ENCODE peak calls at places on chromosomes 12 and 14, in eight cellular contexts. One of them, this sample, is unnamed. For H3K27me3, the result is how much of the 10 kb centered on the place peaks cover.

GRCh38 chr12:99135376-99135775 is 490.3 kb downstream of the APAF1 start:
- DNase-seq in sigmoid colon: no peak
- DNase-seq in iPS DF 6.9: no peak
- DNase-seq in AG04450: no peak
- DNase-seq in adipocyte: no peak
- DNase-seq in CD8-positive, alpha-beta T cell: no peak
- DNase-seq in MG63: no peak
- DNase-seq in lower lobe of right lung: no peak
- DNase-seq in this sample: no peak

GRCh38 chr12:8692573-8692972 is 5.2 kb upstream of the RIMKLB start:
- DNase-seq in MG63: no peak
- DNase-seq in adipocyte: peak
- DNase-seq in sigmoid colon: peak
- DNase-seq in AG04450: no peak
- DNase-seq in lower lobe of right lung: no peak
- DNase-seq in CD8-positive, alpha-beta T cell: no peak
- DNase-seq in iPS DF 6.9: no peak
- DNase-seq in this sample: no peak

GRCh38 chr12:59583003-59583712 is 12.7 kb upstream of the SLC16A7 start:
- DNase-seq in lower lobe of right lung: no peak
- DNase-seq in sigmoid colon: no peak
- DNase-seq in iPS DF 6.9: no peak
- DNase-seq in MG63: no peak
- DNase-seq in adipocyte: no peak
- DNase-seq in CD8-positive, alpha-beta T cell: no peak
- DNase-seq in AG04450: no peak
- DNase-seq in this sample: no peak

GRCh38 chr14:96748371-96748770 is 48.8 kb upstream of the VRK1 start:
- DNase-seq in MG63: no peak
- DNase-seq in lower lobe of right lung: no peak
- DNase-seq in CD8-positive, alpha-beta T cell: no peak
- DNase-seq in AG04450: no peak
- DNase-seq in sigmoid colon: peak
- DNase-seq in iPS DF 6.9: no peak
- DNase-seq in adipocyte: no peak
- DNase-seq in this sample: no peak

GRCh38 chr12:65155784-65156183 is 13.6 kb upstream of the LEMD3 start:
- DNase-seq in CD8-positive, alpha-beta T cell: no peak
- DNase-seq in lower lobe of right lung: no peak
- DNase-seq in sigmoid colon: no peak
- DNase-seq in AG04450: no peak
- DNase-seq in adipocyte: no peak
- DNase-seq in iPS DF 6.9: no peak
- DNase-seq in MG63: no peak
- DNase-seq in this sample: no peak

GRCh38 chr14:22685467-22685866 is 41.3 kb upstream of the OR6J1 start:
- DNase-seq in sigmoid colon: no peak
- DNase-seq in AG04450: no peak
- DNase-seq in lower lobe of right lung: no peak
- DNase-seq in MG63: no peak
- DNase-seq in iPS DF 6.9: no peak
- DNase-seq in adipocyte: no peak
- DNase-seq in CD8-positive, alpha-beta T cell: no peak
- DNase-seq in this sample: no peak

GRCh38 chr14:99726538-99727095 is 42.5 kb downstream of the CYP46A1 start:
- DNase-seq in adipocyte: no peak
- DNase-seq in iPS DF 6.9: no peak
- DNase-seq in sigmoid colon: peak
- DNase-seq in AG04450: no peak
- DNase-seq in lower lobe of right lung: peak
- DNase-seq in CD8-positive, alpha-beta T cell: no peak
- DNase-seq in MG63: no peak
- DNase-seq in this sample: no peak

GRCh38 chr12:138898-139534 is 72.4 kb downstream of the IQSEC3 start:
- DNase-seq in sigmoid colon: no peak
- DNase-seq in AG04450: no peak
- DNase-seq in MG63: no peak
- DNase-seq in iPS DF 6.9: no peak
- DNase-seq in lower lobe of right lung: peak
- DNase-seq in adipocyte: no peak
- DNase-seq in CD8-positive, alpha-beta T cell: no peak
- DNase-seq in this sample: no peak

GRCh38 chr12:16949351-16949750 is 343.4 kb upstream of the LMO3 start:
- DNase-seq in adipocyte: no peak
- DNase-seq in AG04450: no peak
- DNase-seq in iPS DF 6.9: no peak
- DNase-seq in sigmoid colon: no peak
- DNase-seq in CD8-positive, alpha-beta T cell: no peak
- DNase-seq in lower lobe of right lung: no peak
- DNase-seq in MG63: no peak
- DNase-seq in this sample: no peak

GRCh38 chr12:1130164-1130563 is 139.1 kb downstream of the ERC1 start:
- DNase-seq in iPS DF 6.9: no peak
- DNase-seq in adipocyte: no peak
- DNase-seq in CD8-positive, alpha-beta T cell: no peak
- DNase-seq in sigmoid colon: no peak
- DNase-seq in MG63: peak
- DNase-seq in lower lobe of right lung: no peak
- DNase-seq in AG04450: no peak
- DNase-seq in this sample: no peak

GRCh38 chr14:33791971-33792370 is 158.9 kb downstream of the EGLN3 start:
- DNase-seq in lower lobe of right lung: no peak
- DNase-seq in adipocyte: no peak
- DNase-seq in MG63: no peak
- DNase-seq in CD8-positive, alpha-beta T cell: no peak
- DNase-seq in iPS DF 6.9: no peak
- DNase-seq in sigmoid colon: no peak
- DNase-seq in AG04450: no peak
- DNase-seq in this sample: no peak

GRCh38 chr12:51751657-51752056 is 96.9 kb downstream of the FIGNL2 start:
- DNase-seq in CD8-positive, alpha-beta T cell: no peak
- DNase-seq in MG63: peak
- DNase-seq in lower lobe of right lung: no peak
- DNase-seq in iPS DF 6.9: no peak
- DNase-seq in AG04450: no peak
- DNase-seq in adipocyte: no peak
- DNase-seq in sigmoid colon: peak
- DNase-seq in this sample: no peak

GRCh38 chr12:63948211-63948610 is 103.7 kb downstream of the SRGAP1 start:
- DNase-seq in CD8-positive, alpha-beta T cell: no peak
- DNase-seq in MG63: no peak
- DNase-seq in sigmoid colon: no peak
- DNase-seq in adipocyte: no peak
- DNase-seq in AG04450: no peak
- DNase-seq in iPS DF 6.9: no peak
- DNase-seq in lower lobe of right lung: no peak
- DNase-seq in this sample: peak

GRCh38 chr14:42353315-42353714 is 746.6 kb downstream of the LRFN5 start:
- DNase-seq in adipocyte: no peak
- DNase-seq in iPS DF 6.9: no peak
- DNase-seq in AG04450: no peak
- DNase-seq in lower lobe of right lung: no peak
- DNase-seq in MG63: no peak
- DNase-seq in sigmoid colon: no peak
- DNase-seq in CD8-positive, alpha-beta T cell: no peak
- DNase-seq in this sample: no peak

GRCh38 chr14:94138256-94138655 is 8.9 kb upstream of the IFI27L2 start:
- DNase-seq in adipocyte: no peak
- DNase-seq in iPS DF 6.9: no peak
- DNase-seq in lower lobe of right lung: no peak
- DNase-seq in CD8-positive, alpha-beta T cell: no peak
- DNase-seq in sigmoid colon: no peak
- DNase-seq in MG63: no peak
- DNase-seq in AG04450: no peak
- DNase-seq in this sample: no peak

GRCh38 chr12:118375348-118375747 is 1.0 kb upstream of the SUDS3 start:
- DNase-seq in MG63: no peak
- DNase-seq in iPS DF 6.9: no peak
- DNase-seq in lower lobe of right lung: no peak
- DNase-seq in sigmoid colon: no peak
- DNase-seq in CD8-positive, alpha-beta T cell: no peak
- DNase-seq in AG04450: no peak
- DNase-seq in adipocyte: no peak
- DNase-seq in this sample: no peak

DNA sequence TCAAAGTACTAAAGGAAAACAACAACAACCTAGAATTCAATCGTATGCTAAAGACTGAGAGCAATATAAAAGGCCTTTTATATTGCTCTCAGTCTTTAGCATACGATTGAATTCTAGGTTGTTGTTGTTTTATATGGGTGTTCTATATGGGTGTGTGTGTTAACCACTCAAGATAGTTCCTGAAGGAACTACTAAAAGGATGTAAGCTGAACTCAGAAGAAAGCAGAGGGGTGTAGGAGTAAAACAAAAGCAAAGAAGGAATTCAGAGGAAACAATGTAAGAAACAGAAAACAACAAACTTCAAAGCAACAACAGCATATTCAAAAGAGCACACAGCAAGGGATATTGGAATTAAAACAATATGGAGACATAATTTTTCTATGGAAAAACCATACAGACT is 5.4 kb downstream of the ZNF891 start:
- DNase-seq in adipocyte: no peak
- DNase-seq in CD8-positive, alpha-beta T cell: no peak
- DNase-seq in AG04450: no peak
- DNase-seq in MG63: no peak
- DNase-seq in lower lobe of right lung: no peak
- DNase-seq in sigmoid colon: no peak
- DNase-seq in iPS DF 6.9: no peak
- DNase-seq in this sample: no peak
- H3K4me3 ChIP-seq in adipocyte: peak
- H3K4me3 ChIP-seq in CD8-positive, alpha-beta T cell: no peak
- H3K4me3 ChIP-seq in AG04450: no peak
- H3K4me3 ChIP-seq in MG63: no peak
- H3K4me3 ChIP-seq in lower lobe of right lung: no peak
- H3K4me3 ChIP-seq in sigmoid colon: no peak
- H3K4me3 ChIP-seq in iPS DF 6.9: no peak
- H3K4me3 ChIP-seq in this sample: no peak

GRCh38 chr12:3054993-3055711 is 22.0 kb upstream of the TSPAN9 start:
- DNase-seq in iPS DF 6.9: no peak
- DNase-seq in lower lobe of right lung: no peak
- DNase-seq in MG63: no peak
- DNase-seq in CD8-positive, alpha-beta T cell: no peak
- DNase-seq in sigmoid colon: peak
- DNase-seq in AG04450: no peak
- DNase-seq in adipocyte: no peak
- DNase-seq in this sample: no peak

GRCh38 chr12:3061129-3061857 is 15.9 kb upstream of the TSPAN9 start:
- DNase-seq in lower lobe of right lung: no peak
- DNase-seq in sigmoid colon: no peak
- DNase-seq in CD8-positive, alpha-beta T cell: no peak
- DNase-seq in MG63: peak
- DNase-seq in AG04450: no peak
- DNase-seq in iPS DF 6.9: no peak
- DNase-seq in adipocyte: peak
- DNase-seq in this sample: no peak

GRCh38 chr12:3054374-3054773 is 22.8 kb upstream of the TSPAN9 start:
- DNase-seq in CD8-positive, alpha-beta T cell: no peak
- DNase-seq in sigmoid colon: no peak
- DNase-seq in adipocyte: no peak
- DNase-seq in AG04450: no peak
- DNase-seq in MG63: no peak
- DNase-seq in iPS DF 6.9: no peak
- DNase-seq in lower lobe of right lung: no peak
- DNase-seq in this sample: no peak

GRCh38 chr12:3061858-3062215 is 15.3 kb upstream of the TSPAN9 start:
- DNase-seq in MG63: no peak
- DNase-seq in AG04450: no peak
- DNase-seq in CD8-positive, alpha-beta T cell: no peak
- DNase-seq in iPS DF 6.9: no peak
- DNase-seq in sigmoid colon: no peak
- DNase-seq in lower lobe of right lung: no peak
- DNase-seq in adipocyte: no peak
- DNase-seq in this sample: no peak

GRCh38 chr12:3055712-3056467 is 21.3 kb upstream of the TSPAN9 start:
- DNase-seq in adipocyte: no peak
- DNase-seq in sigmoid colon: no peak
- DNase-seq in iPS DF 6.9: no peak
- DNase-seq in lower lobe of right lung: no peak
- DNase-seq in AG04450: no peak
- DNase-seq in MG63: no peak
- DNase-seq in CD8-positive, alpha-beta T cell: no peak
- DNase-seq in this sample: peak
- H3K27me3 ChIP-seq in adipocyte: under half
- H3K27me3 ChIP-seq in sigmoid colon: under half
- H3K27me3 ChIP-seq in iPS DF 6.9: under half
- H3K27me3 ChIP-seq in lower lobe of right lung: under half
- H3K27me3 ChIP-seq in AG04450: under half
- H3K27me3 ChIP-seq in MG63: under half
- H3K27me3 ChIP-seq in CD8-positive, alpha-beta T cell: under half
- H3K27me3 ChIP-seq in this sample: under half

GRCh38 chr14:88825503-88825902 is 1.1 kb downstream of the TTC8 start:
- DNase-seq in CD8-positive, alpha-beta T cell: no peak
- DNase-seq in MG63: no peak
- DNase-seq in sigmoid colon: no peak
- DNase-seq in iPS DF 6.9: no peak
- DNase-seq in lower lobe of right lung: no peak
- DNase-seq in adipocyte: no peak
- DNase-seq in AG04450: no peak
- DNase-seq in this sample: no peak
- H3K4me3 ChIP-seq in CD8-positive, alpha-beta T cell: no peak
- H3K4me3 ChIP-seq in MG63: peak
- H3K4me3 ChIP-seq in sigmoid colon: no peak
- H3K4me3 ChIP-seq in iPS DF 6.9: no peak
- H3K4me3 ChIP-seq in lower lobe of right lung: peak
- H3K4me3 ChIP-seq in adipocyte: peak
- H3K4me3 ChIP-seq in AG04450: peak
- H3K4me3 ChIP-seq in this sample: peak

DNA sequence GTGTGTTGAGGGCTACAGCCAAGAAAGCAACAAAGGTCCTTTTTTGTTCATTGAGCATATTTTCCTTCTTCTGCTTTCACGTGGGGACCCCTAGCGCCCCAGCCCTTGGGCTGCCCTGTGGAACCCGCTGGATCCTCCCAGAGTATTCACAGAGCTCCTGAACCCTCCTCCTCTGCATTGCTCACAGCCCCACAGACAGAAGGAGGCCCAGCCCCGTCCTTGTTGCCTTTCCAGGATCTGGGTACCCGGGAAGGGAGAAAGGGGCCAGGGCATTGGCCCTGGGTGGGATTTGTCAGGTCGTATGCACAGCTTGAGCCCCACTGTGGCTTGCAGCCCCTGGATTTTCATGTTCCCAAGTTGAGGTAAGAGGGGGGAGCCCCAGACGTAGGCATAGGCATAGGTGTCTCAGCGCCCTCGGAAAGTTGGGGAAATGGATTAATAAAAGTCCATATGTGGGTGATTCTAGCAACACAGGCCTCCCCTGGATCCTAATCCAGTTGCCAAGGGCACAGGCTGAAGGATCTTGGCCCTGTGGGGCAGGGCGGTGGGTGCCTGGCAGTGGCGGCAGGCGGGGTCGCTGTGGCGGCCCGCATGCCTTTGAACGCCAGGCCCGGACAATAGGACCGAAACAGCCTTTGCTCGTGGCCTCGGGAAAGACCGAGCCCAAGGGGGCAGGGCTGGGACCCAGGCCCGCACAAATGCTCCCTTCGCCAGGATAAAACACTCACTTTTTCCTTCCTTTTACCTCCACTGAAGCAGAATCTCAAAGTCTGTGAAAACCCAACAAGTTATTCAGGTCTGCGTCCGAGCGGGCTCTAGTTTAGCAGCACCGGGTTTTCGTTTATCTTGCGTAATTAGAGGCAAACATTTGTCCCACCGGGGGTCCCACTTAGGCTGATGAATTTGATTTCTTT is 3.0 kb upstream of the HOXC10 start:
- DNase-seq in sigmoid colon: no peak
- DNase-seq in MG63: no peak
- DNase-seq in lower lobe of right lung: no peak
- DNase-seq in AG04450: no peak
- DNase-seq in CD8-positive, alpha-beta T cell: no peak
- DNase-seq in adipocyte: no peak
- DNase-seq in iPS DF 6.9: no peak
- DNase-seq in this sample: peak
- H3K27me3 ChIP-seq in sigmoid colon: half or more
- H3K27me3 ChIP-seq in MG63: under half
- H3K27me3 ChIP-seq in lower lobe of right lung: half or more
- H3K27me3 ChIP-seq in AG04450: half or more
- H3K27me3 ChIP-seq in CD8-positive, alpha-beta T cell: half or more
- H3K27me3 ChIP-seq in adipocyte: under half
- H3K27me3 ChIP-seq in iPS DF 6.9: half or more
- H3K27me3 ChIP-seq in this sample: under half